ENCODE peak calls at places on chromosomes 3 and 15, in five cellular contexts. F is stimulated activated CD8-positive, alpha-beta memory T cell treated with anti-CD3 and anti-CD28 coated beads, Interleukin-4, amount 100 ng/mL, for 4 hours; O is naive B cell; A is stimulated activated CD4-positive, alpha-beta T cell treated with anti-CD3 and anti-CD28 coated beads, TNF-alpha, amount 100 ng/mL, for 24 hours; T is heart left ventricle. M is an unnamed sample.

GRCh38 chr3:176992565-176992964 is 204.7 kb downstream of the TBL1XR1 start:
- DNase-seq in O (no peak), F (no peak), T (no peak), A (no peak), M (no peak)

GRCh38 chr15:45242289-45242688 is 9.7 kb upstream of the SLC28A2 start:
- DNase-seq in F (no peak), T (no peak), O (no peak), A (no peak), M (peak; percentile 1)

GRCh38 chr3:53975382-53975781 is 83.7 kb upstream of the SELENOK start:
- DNase-seq in T (no peak), O (no peak), A (no peak), F (no peak), M (no peak)

GRCh38 chr3:16456784-16457415 is 56.6 kb downstream of the RFTN1 start:
- DNase-seq in A (no peak), F (no peak), O (no peak), T (no peak), M (no peak)

GRCh38 chr3:79761441-79761840 is 6.4 kb downstream of the ROBO1 start:
- DNase-seq in F (no peak), T (no peak), A (no peak), O (no peak), M (no peak)

GRCh38 chr15:46275701-46276100 is 640.9 kb downstream of the SQOR start:
- DNase-seq in T (no peak), A (no peak), F (no peak), O (no peak), M (no peak)

GRCh38 chr3:190444036-190444435 is 5.7 kb downstream of the TMEM207 start:
- DNase-seq in F (no peak), A (no peak), T (no peak), O (no peak), M (no peak)

GRCh38 chr3:172622916-172623700 is 87.8 kb downstream of the NCEH1 start:
- DNase-seq in A (peak; percentile 7), F (peak; percentile 20), O (no peak), T (no peak), M (no peak)

GRCh38 chr15:100914876-100915275 is 4.3 kb upstream of the LRRK1 start:
- DNase-seq in A (no peak), F (no peak), T (no peak), O (no peak), M (no peak)

GRCh38 chr15:58286541-58286940 is 145.2 kb upstream of the LIPC start:
- DNase-seq in T (no peak), F (no peak), O (no peak), A (no peak), M (no peak)

GRCh38 chr3:15113468-15113867 is 14.5 kb upstream of the RBSN start:
- DNase-seq in O (no peak), F (no peak), T (no peak), A (no peak), M (no peak)

GRCh38 chr15:74333093-74333492 is 34.4 kb downstream of the CYP11A1 start:
- DNase-seq in F (no peak), T (peak; percentile 13), O (no peak), A (no peak), M (no peak)